ENCODE peak calls at places on chromosomes 7 and 10, in six cellular contexts. Z is mammary epithelial cell, N is fibroblast of lung, X is neuronal stem cell, K is K562, M is trophoblast cell. L is an unnamed sample. For H3K4me1, the result is how much of the 10 kb centered on the place peaks cover.

GRCh38 chr10:60703266-60704041 is 74.8 kb upstream of the CDK1 start:
- DNase-seq in K (no peak), N (no peak), Z (no peak), X (no peak), M (no peak), L (no peak)

GRCh38 chr10:19570143-19570542 is 246.1 kb upstream of the PLXDC2 start:
- DNase-seq in Z (no peak), M (no peak), K (no peak), N (no peak), X (no peak), L (no peak)

GRCh38 chr7:158015403-158016116 is 572.1 kb downstream of the PTPRN2 start:
- DNase-seq in X (no peak), N (no peak), K (no peak), M (no peak), Z (no peak), L (no peak)

GRCh38 chr7:101240226-101241014 is 2.8 kb upstream of the CLDN15 start:
- DNase-seq in K (peak), N (no peak), Z (no peak), X (no peak), M (no peak), L (no peak)

GRCh38 chr10:109924100-109924499 is 789 bp upstream of the XPNPEP1 start:
- DNase-seq in N (no peak), M (no peak), K (no peak), X (no peak), Z (no peak), L (no peak)

GRCh38 chr10:80500572-80501380 is 36.9 kb upstream of the SH2D4B start:
- DNase-seq in X (no peak), N (no peak), Z (no peak), K (no peak), M (peak), L (peak)

GRCh38 chr7:8325067-8325466 is 63.1 kb upstream of the ICA1 start:
- DNase-seq in X (no peak), Z (peak), K (no peak), M (no peak), N (no peak), L (no peak)

GRCh38 chr7:140229591-140230516 is 53.1 kb upstream of the KDM7A start:
- DNase-seq in X (peak), Z (no peak), M (no peak), K (no peak), N (no peak), L (no peak)

GRCh38 chr7:130392456-130392860 is 12.2 kb downstream of the CPA1 start:
- DNase-seq in K (no peak), N (peak), Z (no peak), X (no peak), M (peak), L (no peak)

GRCh38 chr10:81073155-81073554 is 535.5 kb downstream of the SH2D4B start:
- DNase-seq in X (no peak), K (no peak), M (no peak), N (no peak), Z (no peak), L (no peak)

GRCh38 chr7:39434012-39434411 is 132.2 kb upstream of the YAE1 start:
- DNase-seq in K (no peak), X (no peak), M (no peak), Z (no peak), N (no peak), L (no peak)

GRCh38 chr10:7541137-7542087 is 125.4 kb downstream of the ITIH5 start:
- DNase-seq in N (peak), K (no peak), X (no peak), Z (no peak), M (peak), L (no peak)

GRCh38 chr7:83861-84632 is 108.3 kb upstream of the FAM20C start:
- DNase-seq in M (no peak), K (no peak), X (no peak), N (no peak), Z (no peak), L (no peak)

GRCh38 chr7:126698446-126698845 is 554.3 kb downstream of the GRM8 start:
- DNase-seq in M (no peak), K (no peak), Z (peak), X (no peak), N (no peak), L (peak)

GRCh38 chr10:71637305-71637704 is 82.3 kb downstream of the C10orf105 start:
- DNase-seq in Z (no peak), M (no peak), N (no peak), X (no peak), K (no peak), L (no peak)

GRCh38 chr7:140176271-140176701 is 497 bp downstream of the KDM7A start:
- DNase-seq in N (peak), M (no peak), K (peak), X (peak), Z (no peak), L (no peak)

GRCh38 chr10:78706256-78706655 is 362.5 kb upstream of the ZMIZ1 start:
- DNase-seq in M (no peak), K (no peak), X (no peak), N (peak), Z (peak), L (no peak)

GRCh38 chr7:129438839-129439640 is 4.8 kb downstream of the STRIP2 start:
- DNase-seq in Z (peak), K (peak), N (peak), M (no peak), X (no peak), L (peak)

GRCh38 chr10:125878957-125879835 is 1.9 kb downstream of the DHX32 start:
- DNase-seq in K (no peak), M (no peak), N (peak), X (no peak), Z (peak), L (peak)

GRCh38 chr10:70688828-70689227 is 16.5 kb downstream of the ADAMTS14 start:
- DNase-seq in M (no peak), N (no peak), K (no peak), Z (no peak), X (no peak), L (no peak)

GRCh38 chr7:55100172-55100961 is 81.5 kb downstream of the EGFR start:
- DNase-seq in N (no peak), Z (no peak), M (peak), K (no peak), X (no peak), L (no peak)

GRCh38 chr10:29966269-29966668 is 93.1 kb downstream of the JCAD start:
- DNase-seq in Z (no peak), M (no peak), X (no peak), N (no peak), K (no peak), L (no peak)

GRCh38 chr10:78980815-78981214 is 88.0 kb upstream of the ZMIZ1 start:
- DNase-seq in N (no peak), K (no peak), X (no peak), Z (no peak), M (no peak), L (no peak)

GRCh38 chr10:9229702-9230101 is 1175.2 kb downstream of the GATA3 start:
- DNase-seq in M (no peak), N (no peak), K (no peak), X (no peak), Z (no peak), L (no peak)

GRCh38 chr10:71431945-71432905 is 35.5 kb downstream of the CDH23 start:
- DNase-seq in X (no peak), M (no peak), N (no peak), Z (no peak), K (peak), L (no peak)

GRCh38 chr7:47915066-47915976 is 32.9 kb downstream of the PKD1L1 start:
- DNase-seq in X (no peak), Z (no peak), M (no peak), K (no peak), N (peak), L (no peak)

GRCh38 chr7:24971333-24972165 is 8.4 kb downstream of the OSBPL3 start:
- DNase-seq in Z (peak), N (peak), K (peak), M (peak), X (no peak), L (peak)

GRCh38 chr10:127997937-127998336 is 91.0 kb downstream of the PTPRE start:
- DNase-seq in X (no peak), Z (no peak), N (peak), M (no peak), K (no peak), L (no peak)

GRCh38 chr10:132788831-132789219 is 2.9 kb upstream of the NKX6-2 start:
- DNase-seq in M (no peak), N (no peak), K (no peak), Z (no peak), X (peak), L (no peak)

GRCh38 chr7:50356212-50356944 is 51.9 kb downstream of the IKZF1 start:
- DNase-seq in Z (no peak), M (peak), K (peak), X (no peak), N (no peak), L (no peak)

GRCh38 chr10:1297566-1298301 is 241.5 kb downstream of the WDR37 start:
- DNase-seq in X (no peak), K (no peak), M (no peak), Z (no peak), N (no peak), L (no peak)
- H3K4me3 ChIP-seq in X (no peak), K (no peak), M (no peak), Z (no peak), N (no peak), L (no peak)

GRCh38 chr10:31939797-31940708 is 11.4 kb upstream of the ARHGAP12 start:
- DNase-seq in N (peak), K (no peak), X (no peak), Z (peak), M (no peak), L (peak)
- H3K4me1 ChIP-seq in N (under half), K (under half), X (under half), Z (under half), M (under half), L (half or more)

GRCh38 chr7:28623863-28624262 is 211.5 kb downstream of the CREB5 start:
- DNase-seq in X (no peak), M (no peak), Z (peak), K (no peak), N (no peak), L (peak)
- H3K4me2 ChIP-seq in X (no peak), M (no peak), Z (no peak), K (no peak), N (no peak), L (no peak)

GRCh38 chr7:84536256-84536870 is 341.8 kb upstream of the SEMA3A start:
- DNase-seq in X (no peak), N (peak), Z (no peak), M (peak), K (no peak), L (no peak)

GRCh38 chr7:84532196-84532595 is 337.6 kb upstream of the SEMA3A start:
- DNase-seq in K (no peak), X (no peak), Z (no peak), N (no peak), M (no peak), L (no peak)

GRCh38 chr7:84529480-84530205 is 335.1 kb upstream of the SEMA3A start:
- DNase-seq in K (no peak), Z (peak), M (peak), N (peak), X (no peak), L (peak)

GRCh38 chr7:84535584-84536255 is 341.1 kb upstream of the SEMA3A start:
- DNase-seq in N (no peak), K (no peak), Z (no peak), M (no peak), X (no peak), L (no peak)

DNA sequence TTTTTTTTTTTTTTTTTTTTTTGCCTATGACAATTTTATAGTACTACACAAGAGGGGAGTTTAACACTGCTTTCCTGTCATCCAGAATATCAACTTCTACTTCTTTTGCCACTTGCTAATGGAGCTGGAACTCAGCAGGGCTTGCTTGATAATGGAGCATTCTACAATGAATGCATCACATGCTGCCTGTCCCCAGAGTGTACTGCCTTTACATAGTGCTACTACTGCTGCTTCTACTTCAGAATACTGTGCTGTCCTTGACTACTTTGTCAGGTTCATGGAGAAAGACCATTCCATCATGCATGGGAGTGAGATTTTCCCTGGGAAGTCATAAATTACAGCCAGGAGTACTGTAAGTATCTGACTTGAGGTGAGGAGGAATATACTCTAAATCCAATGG is 338.6 kb upstream of the SEMA3A start:
- DNase-seq in N (no peak), Z (no peak), K (no peak), X (no peak), M (no peak), L (no peak)
- H3K4me3 ChIP-seq in N (no peak), Z (no peak), K (no peak), X (no peak), M (no peak), L (no peak)

DNA sequence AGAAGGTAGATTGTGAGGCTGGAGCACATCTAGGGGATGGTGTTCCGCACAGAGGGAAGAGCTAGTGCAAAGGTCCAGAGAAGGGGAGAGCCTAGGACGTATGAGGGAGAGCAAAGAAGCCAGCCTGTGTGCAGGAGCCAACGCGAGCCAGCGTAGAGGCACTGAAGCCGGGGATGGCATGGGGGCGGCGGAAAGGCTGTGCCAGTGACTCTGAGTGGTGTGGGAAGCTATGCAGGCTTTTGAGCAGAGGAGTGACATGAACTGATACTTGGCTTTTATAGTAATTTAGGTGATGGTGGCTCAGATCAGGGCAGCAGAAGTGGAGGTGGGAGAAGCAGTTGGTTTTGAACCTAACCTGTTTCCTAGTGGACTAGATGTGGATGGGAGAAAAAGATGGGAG is 65.8 kb downstream of the ATXN7L1 start:
- DNase-seq in K (no peak), X (no peak), Z (no peak), M (no peak), N (no peak), L (no peak)
- H3K4me1 ChIP-seq in K (under half), X (under half), Z (under half), M (under half), N (under half), L (under half)

DNA sequence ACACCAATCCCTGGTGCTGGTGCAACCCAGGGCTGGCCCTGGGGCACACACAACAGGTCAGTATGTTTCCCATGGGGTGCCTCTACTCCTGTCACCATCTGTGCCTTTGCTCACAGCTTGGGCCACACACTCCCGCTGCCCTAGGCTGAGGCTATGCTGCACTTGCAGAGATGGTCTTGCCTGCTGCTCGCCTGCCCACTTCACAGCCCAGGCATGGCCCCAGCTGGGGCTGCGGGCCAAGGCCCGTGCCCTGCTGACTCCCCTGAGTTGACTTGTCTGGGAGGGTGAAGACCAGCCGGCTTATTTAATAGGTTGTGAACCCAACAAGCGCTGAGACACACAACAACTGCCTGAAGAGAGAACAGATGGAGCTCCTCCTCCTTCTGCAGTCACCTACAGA is 184.1 kb downstream of the ZNF33B start:
- DNase-seq in N (no peak), K (no peak), X (no peak), M (no peak), Z (no peak), L (no peak)
- H3K4me2 ChIP-seq in N (no peak), K (no peak), X (no peak), M (no peak), Z (no peak), L (no peak)

L was measured in PC-9.